ENCODE peak calls at places on chromosome 16, in nine cellular contexts. Y is NCI-H460; L is activated gamma-delta T cell treated with Interleukin-2 at 50 U/mL for 16 hours; Q is astrocyte of the spinal cord; R is NCI-H774; J is Calu3; P is stimulated activated CD8-positive, alpha-beta memory T cell treated with anti-CD3 and anti-CD28 coated beads, Interleukin-4, amount 100 ng/mL, for 4 hours; K is kidney tubule cell; A is RCC 7860. V is an unnamed sample.

GRCh38 chr16:80669673-80670072 is 128.9 kb downstream of the DYNLRB2 start:
- DNase-seq in K (no peak), P (no peak), Y (no peak), J (no peak), R (no peak), Q (no peak), A (no peak), L (no peak), V (no peak)

GRCh38 chr16:82059983-82060421 is 24.9 kb downstream of the HSD17B2 start:
- DNase-seq in K (no peak), L (no peak), Q (no peak), J (no peak), A (no peak), P (no peak), R (no peak), Y (no peak), V (no peak)

GRCh38 chr16:80816372-80816771 is 12.0 kb upstream of the CDYL2 start:
- DNase-seq in L (no peak), K (no peak), J (no peak), P (no peak), Q (no peak), Y (no peak), A (no peak), R (no peak), V (no peak)

GRCh38 chr16:84514874-84515835 is 10.7 kb upstream of the MEAK7 start:
- DNase-seq in Q (no peak), J (no peak), Y (no peak), R (no peak), K (no peak), L (peak), P (peak), A (no peak), V (no peak)

GRCh38 chr16:72311426-72311825 is 139.5 kb upstream of the PMFBP1 start:
- DNase-seq in P (no peak), K (peak), Y (no peak), L (no peak), Q (no peak), R (no peak), J (no peak), A (no peak), V (no peak)

GRCh38 chr16:69823831-69824563 is 61.9 kb downstream of the WWP2 start:
- DNase-seq in K (no peak), L (no peak), Y (no peak), P (no peak), A (no peak), R (no peak), Q (no peak), J (no peak), V (peak)

GRCh38 chr16:12613131-12613991 is 190.3 kb downstream of the CPPED1 start:
- DNase-seq in Q (peak), K (peak), P (peak), J (peak), R (no peak), L (peak), A (peak), Y (no peak), V (no peak)

GRCh38 chr16:73033271-73033998 is 14.5 kb downstream of the ZFHX3 start:
- DNase-seq in K (no peak), A (no peak), L (no peak), R (no peak), Q (no peak), P (no peak), Y (no peak), J (no peak), V (no peak)

GRCh38 chr16:11016993-11017392 is 72.6 kb downstream of the CLEC16A start:
- DNase-seq in J (peak), K (peak), L (peak), A (peak), P (peak), Q (peak), Y (no peak), R (peak), V (peak)

GRCh38 chr16:28064706-28065249 is 1.3 kb upstream of the GSG1L start:
- DNase-seq in R (no peak), Q (no peak), Y (no peak), J (no peak), L (no peak), K (no peak), P (no peak), A (no peak), V (no peak)

GRCh38 chr16:1003551-1004347 is 22.2 kb downstream of the SOX8 start:
- DNase-seq in K (no peak), J (no peak), Y (no peak), R (no peak), L (peak), Q (peak), A (peak), P (no peak), V (no peak)

GRCh38 chr16:85473909-85474640 is 139.0 kb upstream of the GSE1 start:
- DNase-seq in Q (no peak), Y (no peak), J (no peak), R (no peak), L (no peak), K (no peak), A (no peak), P (no peak), V (peak)

GRCh38 chr16:25093208-25094061 is 18.1 kb upstream of the LCMT1 start:
- DNase-seq in R (no peak), Q (no peak), K (no peak), P (no peak), A (no peak), J (no peak), Y (no peak), L (no peak), V (no peak)

V was measured in psoas muscle.